ENCODE peak calls at places on chromosomes 16 and 17, in ten cellular contexts. J is naive thymus-derived CD8-positive, alpha-beta T cell; X is stimulated activated CD4-positive, alpha-beta T cell treated with anti-CD3 and anti-CD28 coated beads, Interleukin-4, amount 100 ng/mL, for 1 hour; C is WTC11; P is AG08395; R is activated CD8-positive, alpha-beta T cell treated with anti-CD3 and anti-CD28 coated beads for 36 hours; G is GM04503; Z is thoracic aorta; H is brain microvascular endothelial cell; E is nephron progenitor cell. L is an unnamed sample.

GRCh38 chr16:70159355-70160348 is 13.9 kb upstream of the CLEC18C start:
- DNase-seq in X (no peak), J (no peak), P (peak), H (no peak), G (no peak), E (no peak), Z (no peak), C (no peak), R (no peak), L (peak)

GRCh38 chr16:47049901-47050583 is 76.6 kb upstream of the DNAJA2 start:
- DNase-seq in H (no peak), C (no peak), X (no peak), P (no peak), E (no peak), R (no peak), G (no peak), J (no peak), Z (no peak), L (no peak)

GRCh38 chr16:53372942-53373871 is 61.1 kb upstream of the RBL2 start:
- DNase-seq in R (peak), E (no peak), H (no peak), X (peak), P (no peak), J (peak), Z (no peak), C (peak), G (no peak), L (no peak)

GRCh38 chr17:68777243-68777855 is 176.2 kb upstream of the FAM20A start:
- DNase-seq in P (peak), C (peak), J (peak), H (peak), Z (no peak), R (peak), G (peak), X (no peak), E (peak), L (peak)

GRCh38 chr16:67284699-67285646 is 5.6 kb downstream of the PLEKHG4 start:
- DNase-seq in C (peak), G (no peak), X (no peak), J (no peak), Z (no peak), R (no peak), E (peak), H (no peak), P (peak), L (no peak)

GRCh38 chr16:19008770-19009169 is 25.0 kb downstream of the TMC7 start:
- DNase-seq in J (no peak), G (peak), R (no peak), E (no peak), P (peak), X (no peak), H (no peak), C (no peak), Z (no peak), L (no peak)

GRCh38 chr16:84819644-84820304 is at the start of gene CRISPLD2:
- DNase-seq in Z (peak), G (no peak), J (peak), X (peak), R (peak), C (peak), E (peak), H (peak), P (peak), L (peak)

GRCh38 chr17:77472837-77473214 is 332.1 kb downstream of the SEC14L1 start:
- DNase-seq in C (no peak), H (no peak), P (no peak), E (no peak), R (no peak), Z (no peak), X (no peak), G (no peak), J (no peak), L (no peak)

GRCh38 chr17:43871947-43872690 is 25.1 kb downstream of the CD300LG start:
- DNase-seq in Z (no peak), H (no peak), G (no peak), X (no peak), E (no peak), J (no peak), R (no peak), P (no peak), C (no peak), L (no peak)

GRCh38 chr16:85916141-85916890 is 17.4 kb downstream of the IRF8 start:
- DNase-seq in C (no peak), P (no peak), E (no peak), R (no peak), X (no peak), G (no peak), H (no peak), Z (no peak), J (no peak), L (no peak)

GRCh38 chr17:1621273-1621954 is 7.2 kb downstream of the SLC43A2 start:
- DNase-seq in Z (no peak), E (peak), R (no peak), H (no peak), G (no peak), P (no peak), C (no peak), X (no peak), J (no peak), L (no peak)

GRCh38 chr17:7634384-7634783 is 4.4 kb downstream of the SHBG start:
- DNase-seq in X (no peak), Z (no peak), C (peak), E (peak), P (peak), J (no peak), H (peak), R (peak), G (no peak), L (no peak)

GRCh38 chr16:88639231-88640038 is 1.1 kb downstream of the IL17C start:
- DNase-seq in E (peak), C (peak), P (peak), X (no peak), R (peak), Z (no peak), J (no peak), G (no peak), H (no peak), L (no peak)

GRCh38 chr17:41082565-41083136 is 1.3 kb upstream of the KRTAP4-7 start:
- DNase-seq in H (no peak), E (no peak), P (no peak), J (no peak), C (no peak), Z (no peak), G (no peak), X (no peak), R (no peak), L (no peak)

GRCh38 chr17:63306855-63307254 is 139.3 kb downstream of the CYB561 start:
- DNase-seq in C (no peak), R (no peak), Z (no peak), P (no peak), X (no peak), G (no peak), J (no peak), H (no peak), E (no peak), L (no peak)

GRCh38 chr16:79463839-79464238 is 136.7 kb downstream of the MAF start:
- DNase-seq in R (no peak), H (no peak), C (no peak), P (no peak), G (no peak), E (no peak), Z (no peak), J (no peak), X (no peak), L (no peak)

GRCh38 chr16:54487933-54488332 is 201.3 kb upstream of the IRX3 start:
- DNase-seq in P (no peak), H (no peak), E (no peak), G (no peak), C (no peak), R (no peak), J (no peak), X (no peak), Z (no peak), L (no peak)

GRCh38 chr17:76115138-76115754 is 11.7 kb upstream of the EXOC7 start:
- DNase-seq in Z (no peak), R (no peak), C (no peak), G (no peak), E (no peak), X (no peak), H (no peak), P (no peak), J (no peak), L (no peak)

GRCh38 chr16:2039286-2040030 is 8.2 kb downstream of the NTHL1 start:
- DNase-seq in C (no peak), J (no peak), P (peak), G (peak), E (no peak), X (no peak), H (peak), Z (no peak), R (no peak), L (peak)

GRCh38 chr16:16038950-16039349 is 89.5 kb downstream of the ABCC1 start:
- DNase-seq in H (no peak), G (no peak), J (no peak), X (no peak), Z (no peak), R (no peak), C (no peak), E (no peak), P (no peak), L (no peak)

GRCh38 chr17:29225388-29225787 is 21.3 kb upstream of the CRYBA1 start:
- DNase-seq in X (no peak), E (no peak), H (no peak), J (no peak), G (no peak), C (no peak), Z (no peak), P (no peak), R (no peak), L (no peak)

GRCh38 chr17:63928966-63929695 is 3.0 kb downstream of the CD79B start:
- DNase-seq in P (no peak), G (no peak), Z (no peak), E (no peak), J (no peak), X (no peak), R (no peak), H (no peak), C (no peak), L (no peak)

GRCh38 chr16:13643412-13643811 is 276.5 kb upstream of the ERCC4 start:
- DNase-seq in G (no peak), J (no peak), Z (no peak), E (no peak), R (no peak), P (no peak), H (no peak), C (no peak), X (no peak), L (no peak)

GRCh38 chr17:54932711-54933110 is 32.1 kb downstream of the TOM1L1 start:
- DNase-seq in E (no peak), C (no peak), P (no peak), G (no peak), X (no peak), H (no peak), J (no peak), Z (no peak), R (no peak), L (no peak)

GRCh38 chr17:8300629-8301242 is 5.5 kb upstream of the SLC25A35 start:
- DNase-seq in Z (no peak), P (peak), X (peak), C (peak), J (peak), H (peak), G (no peak), R (peak), E (peak), L (no peak)

GRCh38 chr17:27575100-27575911 is 55.7 kb upstream of the LGALS9 start:
- DNase-seq in Z (no peak), H (no peak), C (no peak), G (no peak), J (no peak), E (no peak), R (peak), P (no peak), X (no peak), L (no peak)

GRCh38 chr17:57356722-57357391 is 100.5 kb downstream of the MSI2 start:
- DNase-seq in J (no peak), Z (no peak), E (no peak), R (no peak), X (no peak), G (no peak), H (no peak), C (no peak), P (no peak), L (no peak)

GRCh38 chr17:30241051-30241450 is 5.6 kb upstream of the SLC6A4 start:
- DNase-seq in E (no peak), X (no peak), R (no peak), H (no peak), P (no peak), J (no peak), C (no peak), Z (no peak), G (no peak), L (no peak)

GRCh38 chr17:44900894-44901293 is 1.6 kb upstream of the EFTUD2 start:
- DNase-seq in Z (no peak), X (no peak), P (peak), E (no peak), G (no peak), C (no peak), H (peak), J (no peak), R (no peak), L (peak)

GRCh38 chr17:62562656-62563055 is 64.8 kb upstream of the MRC2 start:
- DNase-seq in X (no peak), P (peak), J (no peak), E (no peak), H (peak), R (no peak), Z (no peak), G (peak), C (no peak), L (no peak)

GRCh38 chr16:65961491-65962143 is 404.9 kb upstream of the CDH5 start:
- DNase-seq in C (no peak), X (no peak), E (peak), J (no peak), P (no peak), R (no peak), G (no peak), Z (no peak), H (no peak), L (no peak)

GRCh38 chr16:29745853-29746345 is at the start of gene C16orf54:
- DNase-seq in X (peak), R (peak), P (no peak), Z (no peak), H (no peak), J (peak), C (no peak), G (no peak), E (no peak), L (peak)

GRCh38 chr17:73133911-73134649 is 30.7 kb upstream of the SSTR2 start:
- DNase-seq in G (no peak), Z (no peak), X (no peak), C (no peak), E (no peak), H (no peak), P (no peak), J (no peak), R (no peak), L (no peak)

GRCh38 chr16:89613101-89613953 is at the start of gene DPEP1:
- DNase-seq in H (no peak), X (no peak), G (no peak), E (no peak), P (no peak), C (peak), R (no peak), Z (no peak), J (no peak), L (no peak)

GRCh38 chr17:74089869-74090464 is 113.5 kb upstream of the RPL38 start:
- DNase-seq in P (peak), J (no peak), H (peak), E (peak), R (peak), C (peak), X (peak), G (no peak), Z (no peak), L (no peak)

GRCh38 chr16:14196011-14196410 is 124.9 kb downstream of the MRTFB start:
- DNase-seq in X (no peak), H (peak), J (no peak), G (no peak), P (no peak), C (no peak), E (no peak), Z (no peak), R (no peak), L (no peak)

GRCh38 chr17:45131616-45132301 is 556 bp downstream of the PLCD3 start:
- DNase-seq in X (peak), G (no peak), P (no peak), R (peak), E (peak), C (peak), Z (no peak), J (peak), H (no peak), L (no peak)